ENCODE peak calls at places on chromosomes 5 and 9, in seven cellular contexts. U is OCI-LY7, N is SK-N-SH, D is neural progenitor cell, G is HCT116, L is GM23248, O is PC-3. S is an unnamed sample. For H3K4me1, the result is how much of the 10 kb centered on the place peaks cover.

GRCh38 chr5:122154910-122155309 is 25.6 kb downstream of the ZNF474 start:
- DNase-seq in L (peak), G (no peak), D (no peak), U (no peak), N (no peak), O (no peak), S (no peak)

GRCh38 chr9:134793281-134793680 is 87.3 kb upstream of the FCN2 start:
- DNase-seq in O (no peak), L (no peak), U (no peak), N (no peak), D (no peak), G (no peak), S (no peak)

GRCh38 chr5:153005711-153006110 is 484.8 kb upstream of the GRIA1 start:
- DNase-seq in O (no peak), D (no peak), N (no peak), L (no peak), U (no peak), G (no peak), S (no peak)

GRCh38 chr9:27619743-27620142 is 46.5 kb upstream of the C9orf72 start:
- DNase-seq in L (no peak), D (no peak), O (no peak), G (no peak), N (no peak), U (no peak), S (no peak)

GRCh38 chr5:65818592-65818991 is 96.6 kb downstream of the NLN start:
- DNase-seq in N (peak), L (no peak), O (no peak), G (no peak), D (peak), U (no peak), S (no peak)

GRCh38 chr5:685262-686171 is 7.6 kb downstream of the TPPP start:
- DNase-seq in U (no peak), L (no peak), N (peak), O (no peak), G (no peak), D (no peak), S (no peak)

GRCh38 chr5:14185336-14186131 is 42.4 kb downstream of the TRIO start:
- DNase-seq in N (no peak), G (no peak), O (peak), L (peak), U (no peak), D (no peak), S (no peak)

GRCh38 chr9:126743046-126743445 is 61.8 kb upstream of the ZBTB43 start:
- DNase-seq in L (no peak), N (no peak), D (no peak), G (no peak), U (no peak), O (no peak), S (no peak)

GRCh38 chr5:39376293-39376714 is 12.0 kb upstream of the C9 start:
- DNase-seq in U (peak), O (peak), L (peak), G (peak), D (peak), N (peak), S (peak)

GRCh38 chr5:765948-766631 is 18.4 kb downstream of the ZDHHC11B start:
- DNase-seq in L (no peak), G (no peak), D (no peak), O (no peak), N (peak), U (no peak), S (no peak)

GRCh38 chr9:89418112-89418872 is 79.6 kb downstream of the SEMA4D start:
- DNase-seq in L (no peak), O (no peak), N (no peak), G (no peak), U (no peak), D (no peak), S (no peak)

GRCh38 chr9:73202992-73203391 is 51.3 kb downstream of the ANXA1 start:
- DNase-seq in D (no peak), N (no peak), U (no peak), L (no peak), G (no peak), O (no peak), S (no peak)

GRCh38 chr5:74616236-74617146 is 24.0 kb downstream of the ENC1 start:
- DNase-seq in U (no peak), O (no peak), D (no peak), L (no peak), N (no peak), G (no peak), S (no peak)

GRCh38 chr5:80926536-80926935 is 33.6 kb upstream of the RASGRF2 start:
- DNase-seq in G (no peak), N (no peak), U (no peak), D (peak), O (no peak), L (no peak), S (no peak)

GRCh38 chr9:4982720-4983482 is 2.2 kb upstream of the JAK2 start:
- DNase-seq in N (no peak), D (no peak), L (no peak), G (no peak), U (no peak), O (no peak), S (no peak)

GRCh38 chr9:116939605-116940004 is 252.5 kb downstream of the TRIM32 start:
- DNase-seq in N (no peak), G (no peak), D (no peak), L (no peak), U (no peak), O (no peak), S (no peak)

GRCh38 chr9:89149726-89150125 is 28.9 kb downstream of the SHC3 start:
- DNase-seq in G (no peak), L (peak), D (no peak), O (peak), U (no peak), N (no peak), S (no peak)

GRCh38 chr9:119961774-119962408 is 592.7 kb upstream of the BRINP1 start:
- DNase-seq in G (peak), L (peak), N (peak), D (peak), O (peak), U (no peak), S (no peak)

GRCh38 chr5:53059281-53059680 is 50.3 kb downstream of the MOCS2 start:
- DNase-seq in O (no peak), G (no peak), L (no peak), U (no peak), D (no peak), N (no peak), S (no peak)

GRCh38 chr9:5008206-5008605 is 23.1 kb downstream of the JAK2 start:
- DNase-seq in D (no peak), G (no peak), N (no peak), L (no peak), O (no peak), U (no peak), S (no peak)

GRCh38 chr9:18346761-18347160 is 127.2 kb upstream of the ADAMTSL1 start:
- DNase-seq in U (no peak), N (no peak), D (no peak), L (no peak), G (no peak), O (no peak), S (no peak)

GRCh38 chr5:179553875-179554274 is 3.5 kb downstream of the RUFY1 start:
- DNase-seq in O (peak), G (no peak), D (no peak), N (no peak), L (peak), U (no peak), S (no peak)

GRCh38 chr5:177355868-177356168 is 1.9 kb upstream of the RGS14 start:
- DNase-seq in U (no peak), O (no peak), L (no peak), D (no peak), N (no peak), G (no peak), S (no peak)

GRCh38 chr5:177356756-177357458 is 817 bp upstream of the RGS14 start:
- DNase-seq in N (no peak), G (no peak), L (no peak), O (no peak), D (no peak), U (peak), S (no peak)

GRCh38 chr5:177358333-177358939 is 712 bp downstream of the RGS14 start:
- DNase-seq in N (no peak), L (no peak), U (no peak), D (no peak), O (no peak), G (no peak), S (no peak)

GRCh38 chr5:177359451-177359851 is 1.7 kb downstream of the RGS14 start:
- DNase-seq in O (no peak), N (no peak), U (no peak), D (no peak), L (no peak), G (no peak), S (no peak)

GRCh38 chr5:177357459-177358332 is at the start of gene RGS14:
- DNase-seq in G (no peak), U (peak), D (no peak), N (no peak), O (peak), L (peak), S (peak)
- H3K4me3 ChIP-seq in G (no peak), U (peak), D (no peak), N (peak), O (peak), L (no peak), S (peak)

GRCh38 chr5:178349607-178350353 is 117.2 kb upstream of the PHYKPL start:
- DNase-seq in O (no peak), U (no peak), N (no peak), D (no peak), G (no peak), L (no peak), S (no peak)

GRCh38 chr5:178351221-178351825 is 118.7 kb upstream of the PHYKPL start:
- DNase-seq in O (no peak), D (no peak), L (no peak), N (no peak), U (no peak), G (no peak), S (no peak)

GRCh38 chr5:178351950-178352349 is 119.3 kb upstream of the PHYKPL start:
- DNase-seq in O (no peak), N (no peak), L (no peak), G (no peak), D (no peak), U (no peak), S (no peak)

GRCh38 chr5:178349147-178349527 is 116.5 kb upstream of the PHYKPL start:
- DNase-seq in O (no peak), D (no peak), L (no peak), U (no peak), N (peak), G (no peak), S (no peak)

DNA sequence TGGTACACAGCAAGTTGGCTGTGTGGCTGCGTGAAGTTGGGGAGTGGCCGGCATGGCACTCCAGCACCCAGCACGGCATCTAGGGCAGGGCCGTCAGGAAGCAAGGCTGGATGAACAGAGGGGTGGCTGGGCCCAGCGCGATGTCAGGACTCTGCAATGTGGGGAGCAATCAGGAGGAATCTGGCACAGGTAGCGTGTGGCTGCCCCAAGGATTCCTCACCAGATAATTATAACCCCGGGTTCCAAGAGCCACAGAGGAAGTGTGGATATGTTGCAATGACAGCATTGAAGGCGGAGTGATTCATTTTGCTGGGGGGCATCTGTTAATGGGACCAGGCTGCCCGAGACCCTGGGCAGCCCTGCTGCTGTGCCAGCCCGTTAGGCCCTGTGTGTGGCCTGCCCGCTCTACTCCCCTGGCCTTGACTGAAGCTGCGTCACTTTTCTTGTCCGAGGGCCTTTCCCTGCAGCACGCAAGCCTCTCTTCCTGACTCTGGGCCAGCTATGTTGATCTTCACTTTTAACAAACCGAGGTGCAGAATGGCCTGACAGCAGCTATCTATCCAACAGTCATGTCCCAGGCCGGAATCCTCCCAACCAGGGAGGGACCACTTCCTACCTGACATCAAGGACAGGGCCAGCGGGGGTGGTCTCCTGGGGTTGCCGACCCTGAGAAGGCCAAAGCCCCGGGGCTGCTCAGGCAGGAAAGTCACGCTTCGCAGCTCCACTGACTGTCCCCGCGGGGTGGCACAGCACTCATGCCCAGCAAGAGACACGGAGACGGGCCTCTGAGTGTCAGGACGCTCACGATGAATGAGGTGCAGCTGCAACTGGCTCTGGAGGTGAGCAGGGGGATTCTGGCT is 118.0 kb upstream of the PHYKPL start:
- DNase-seq in D (no peak), O (no peak), N (peak), U (no peak), G (no peak), L (no peak), S (no peak)
- TF ChIP-seq EZH2phosphoT487 in D (no peak), O (no peak), N (no peak), U (no peak), G (no peak), L (no peak), S (no peak)

DNA sequence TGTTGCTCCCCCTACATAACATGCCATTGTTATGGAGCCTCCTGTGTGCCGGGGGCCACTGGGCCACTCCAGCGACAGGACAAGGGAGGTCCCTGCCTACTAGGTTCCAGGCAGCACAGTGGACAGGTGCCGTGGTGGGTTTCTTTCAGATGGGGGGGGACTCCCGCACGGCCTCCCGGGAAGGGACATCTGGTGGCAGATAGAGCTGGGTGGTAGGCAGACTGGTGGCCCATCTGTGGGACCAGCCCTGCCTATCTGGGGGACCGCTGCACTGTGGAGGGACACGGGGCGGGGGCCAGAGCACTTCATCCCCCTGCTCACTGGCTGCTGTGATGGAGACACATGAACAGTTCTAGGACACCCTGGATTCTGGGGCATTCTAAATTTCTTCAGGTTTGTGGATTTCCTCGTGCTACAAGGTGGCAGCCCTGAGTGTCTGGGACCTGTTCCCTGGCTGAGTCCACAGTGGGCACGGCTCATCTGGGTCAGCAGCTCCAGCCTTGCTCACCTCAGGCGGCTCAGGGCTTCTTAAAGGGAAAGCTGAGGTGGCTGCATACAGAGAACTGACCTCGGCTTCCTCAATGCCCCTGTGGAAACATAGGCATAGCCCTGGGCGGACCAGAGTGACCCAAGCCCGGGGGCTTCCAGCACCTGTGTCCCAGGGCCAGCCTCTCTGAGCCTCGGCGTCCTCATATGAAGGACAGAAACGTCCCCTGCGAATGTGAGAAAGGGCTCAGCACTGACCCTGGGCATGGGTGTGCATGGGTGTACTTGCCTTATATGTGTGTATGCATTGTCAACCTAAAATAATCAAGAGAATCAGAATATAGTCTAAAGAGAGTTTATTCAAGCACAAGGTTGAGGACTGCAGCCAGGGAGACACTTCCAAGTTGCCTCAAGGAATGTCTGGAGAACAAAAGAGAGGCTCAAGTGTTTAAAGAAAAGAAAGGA is 22.5 kb downstream of the FGD3 start:
- DNase-seq in G (no peak), D (no peak), N (no peak), L (no peak), U (no peak), O (no peak), S (no peak)
- H3K4me1 ChIP-seq in G (under half), D (under half), N (under half), L (under half), U (under half), O (under half), S (under half)

DNA sequence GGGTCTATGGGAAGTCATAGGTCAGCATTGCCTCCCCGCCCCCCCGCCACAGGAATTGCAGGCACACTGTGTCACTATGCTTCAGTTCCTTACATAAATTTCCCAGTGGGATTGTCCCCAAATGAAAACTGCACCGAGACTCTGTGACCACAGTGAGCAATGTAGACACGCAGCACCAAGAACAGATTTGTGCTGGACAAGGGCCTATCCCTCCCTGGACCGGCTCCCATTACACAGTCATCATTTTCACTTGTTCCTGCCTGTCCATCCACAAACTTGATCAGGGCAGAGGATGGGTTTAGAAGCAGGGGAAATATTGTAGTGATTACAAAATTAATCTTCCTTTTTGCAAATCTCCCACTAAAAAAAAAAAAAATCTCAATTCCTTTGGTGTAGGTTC is 300.2 kb downstream of the EFNA5 start:
- DNase-seq in O (no peak), U (no peak), G (no peak), N (no peak), D (no peak), L (no peak), S (no peak)
- H3K4me3 ChIP-seq in O (no peak), U (no peak), G (no peak), N (no peak), D (no peak), L (no peak), S (no peak)

GRCh38 chr5:88660326-88660946 is 222.5 kb downstream of the MEF2C start:
- DNase-seq in L (peak), G (peak), U (peak), D (peak), N (no peak), O (peak), S (peak)
- TF ChIP-seq EZH2phosphoT487 in L (no peak), G (no peak), U (no peak), D (no peak), N (no peak), O (no peak), S (no peak)

GRCh38 chr5:123514615-123515355 is 2.8 kb downstream of the CSNK1G3 start:
- DNase-seq in U (no peak), G (no peak), D (peak), N (no peak), O (peak), L (peak), S (no peak)
- H3K4me1 ChIP-seq in U (under half), G (under half), D (under half), N (under half), O (under half), L (under half), S (under half)

DNA sequence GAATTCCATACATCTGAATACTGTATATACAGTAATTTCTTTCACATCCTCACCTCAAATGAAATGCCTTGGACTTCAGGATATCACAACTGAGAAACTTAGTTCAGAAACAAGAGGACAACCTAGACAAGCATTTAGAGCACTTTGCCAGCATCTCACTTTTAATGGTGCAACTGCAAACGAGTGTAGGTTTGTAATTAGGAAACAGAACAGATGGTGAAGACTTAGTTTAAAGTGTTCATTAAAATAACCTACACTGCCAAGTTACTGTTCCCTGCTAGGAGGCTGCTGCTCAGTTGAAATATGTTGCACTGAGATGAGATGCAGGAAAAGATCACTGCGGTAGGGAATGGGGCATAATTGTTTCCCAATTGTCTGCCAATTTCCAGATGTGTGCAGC is 449.1 kb downstream of the MED10 start:
- DNase-seq in O (no peak), D (no peak), N (no peak), G (no peak), U (no peak), L (no peak), S (no peak)
- H3K4me3 ChIP-seq in O (no peak), D (no peak), N (no peak), G (no peak), U (no peak), L (no peak), S (no peak)

GRCh38 chr9:77811832-77812231 is 163.7 kb upstream of the GNA14 start:
- DNase-seq in D (no peak), G (no peak), U (no peak), L (no peak), N (no peak), O (no peak), S (no peak)
- TF ChIP-seq EZH2phosphoT487 in D (no peak), G (no peak), U (no peak), L (no peak), N (no peak), O (no peak), S (no peak)

GRCh38 chr5:40386293-40386692 is 293.4 kb upstream of the PTGER4 start:
- DNase-seq in D (no peak), L (no peak), O (peak), N (no peak), G (no peak), U (peak), S (peak)

GRCh38 chr5:40391642-40392041 is 288.1 kb upstream of the PTGER4 start:
- DNase-seq in N (no peak), L (no peak), G (no peak), U (no peak), O (no peak), D (no peak), S (no peak)

GRCh38 chr5:40385544-40385943 is 294.2 kb upstream of the PTGER4 start:
- DNase-seq in L (peak), O (peak), D (no peak), U (no peak), N (no peak), G (peak), S (no peak)

GRCh38 chr5:40390286-40391253 is 289.1 kb upstream of the PTGER4 start:
- DNase-seq in D (no peak), N (no peak), U (no peak), G (no peak), O (no peak), L (no peak), S (no peak)

DNA sequence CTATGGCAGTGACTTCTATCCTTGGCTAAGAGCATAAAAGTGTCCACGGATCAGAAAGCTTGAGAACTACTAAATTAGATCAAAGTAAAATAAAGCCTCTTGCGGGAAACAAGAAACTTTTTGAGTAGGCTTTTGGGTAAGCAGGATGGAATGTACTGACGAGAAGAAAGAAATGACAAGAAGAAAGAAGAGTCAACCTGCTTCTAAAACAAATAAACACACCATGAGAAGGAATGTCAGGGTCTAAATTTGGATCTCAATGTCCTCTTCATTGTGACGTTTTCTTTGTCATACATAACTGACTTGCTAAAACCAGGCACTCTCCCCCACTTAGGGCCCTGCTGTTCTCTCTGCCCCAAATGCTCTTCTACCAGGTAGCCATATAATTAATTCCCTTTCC is 290.1 kb upstream of the PTGER4 start:
- DNase-seq in L (no peak), U (no peak), N (no peak), D (no peak), O (peak), G (no peak), S (no peak)
- H3K4me1 ChIP-seq in L (under half), U (under half), N (under half), D (under half), O (under half), G (under half), S (under half)

S was measured in MM.1S.